ENCODE peak calls at places on chromosome 2, in five cellular contexts. C is activated CD8-positive, alpha-beta T cell treated with anti-CD3 and anti-CD28 coated beads for 36 hours; K is CD4-positive, alpha-beta T cell; Z is neural crest cell; X is GM23338. Q is an unnamed sample.

GRCh38 chr2:1268034-1268433 is 145.2 kb upstream of the TPO start:
- DNase-seq in X (no peak), K (no peak), Z (no peak), C (no peak), Q (no peak)

GRCh38 chr2:67945976-67946375 is 116.8 kb downstream of the C1D start:
- DNase-seq in X (no peak), K (no peak), Z (no peak), C (no peak), Q (no peak)

GRCh38 chr2:158926478-158926948 is 41.9 kb upstream of the TANC1 start:
- DNase-seq in Z (no peak), C (no peak), X (no peak), K (no peak), Q (no peak)

GRCh38 chr2:71675296-71675695 is 221.9 kb downstream of the DYSF start:
- DNase-seq in C (no peak), X (no peak), K (no peak), Z (no peak), Q (no peak)

GRCh38 chr2:39484620-39485495 is 47.8 kb upstream of the MAP4K3 start:
- DNase-seq in Z (no peak), X (no peak), K (no peak), C (no peak), Q (no peak)

GRCh38 chr2:56224316-56224715 is 40.5 kb downstream of the CCDC85A start:
- DNase-seq in X (no peak), C (no peak), Z (no peak), K (no peak), Q (no peak)

GRCh38 chr2:23478087-23478932 is 93.3 kb downstream of the KLHL29 start:
- DNase-seq in Z (no peak), C (no peak), K (no peak), X (peak; percentile 62), Q (no peak)

GRCh38 chr2:30717081-30717650 is 90.1 kb downstream of the CAPN13 start:
- DNase-seq in Z (no peak), X (no peak), K (no peak), C (no peak), Q (no peak)

GRCh38 chr2:229335877-229336346 is 64.8 kb upstream of the PID1 start:
- DNase-seq in Z (no peak), K (no peak), C (no peak), X (no peak), Q (no peak)

GRCh38 chr2:15363142-15363541 is 198.0 kb downstream of the NBAS start:
- DNase-seq in K (no peak), X (no peak), C (no peak), Z (no peak), Q (no peak)

GRCh38 chr2:240647503-240648154 is 22.3 kb downstream of the GPR35 start:
- DNase-seq in C (no peak), K (no peak), Z (no peak), X (no peak), Q (peak; percentile 18)

GRCh38 chr2:147595200-147595599 is 249.6 kb upstream of the ACVR2A start:
- DNase-seq in C (no peak), X (no peak), K (no peak), Z (no peak), Q (no peak)

GRCh38 chr2:216350214-216350789 is 22.0 kb downstream of the MARCHF4 start:
- DNase-seq in Z (no peak), C (peak; percentile 74), K (peak; percentile 12), X (no peak), Q (no peak)

GRCh38 chr2:197706839-197707207 is 1.7 kb downstream of the MARS2 start:
- DNase-seq in Z (no peak), C (no peak), K (no peak), X (no peak), Q (no peak)

GRCh38 chr2:64629329-64629781 is 24.4 kb downstream of the SERTAD2 start:
- DNase-seq in X (no peak), C (no peak), Z (no peak), K (no peak), Q (no peak)

GRCh38 chr2:128685841-128686497 is 367.3 kb upstream of the HS6ST1 start:
- DNase-seq in Z (no peak), K (no peak), X (no peak), C (peak; percentile 5), Q (peak; percentile 3)

GRCh38 chr2:128686498-128686861 is 367.8 kb upstream of the HS6ST1 start:
- DNase-seq in K (no peak), C (peak; percentile 9), Z (no peak), X (no peak), Q (no peak)

GRCh38 chr2:128682266-128682665 is 363.6 kb upstream of the HS6ST1 start:
- DNase-seq in K (no peak), Z (no peak), C (no peak), X (no peak), Q (no peak)

GRCh38 chr2:128684523-128684922 is 365.9 kb upstream of the HS6ST1 start:
- DNase-seq in X (no peak), Z (no peak), C (no peak), K (no peak), Q (no peak)

GRCh38 chr2:128681351-128681906 is 362.8 kb upstream of the HS6ST1 start:
- DNase-seq in Z (no peak), X (peak; percentile 55), C (no peak), K (no peak), Q (no peak)
- TF ChIP-seq CTCF in Z (peak; percentile 12), X (peak; percentile 75), C (no peak), K (no peak), Q (no peak)

DNA sequence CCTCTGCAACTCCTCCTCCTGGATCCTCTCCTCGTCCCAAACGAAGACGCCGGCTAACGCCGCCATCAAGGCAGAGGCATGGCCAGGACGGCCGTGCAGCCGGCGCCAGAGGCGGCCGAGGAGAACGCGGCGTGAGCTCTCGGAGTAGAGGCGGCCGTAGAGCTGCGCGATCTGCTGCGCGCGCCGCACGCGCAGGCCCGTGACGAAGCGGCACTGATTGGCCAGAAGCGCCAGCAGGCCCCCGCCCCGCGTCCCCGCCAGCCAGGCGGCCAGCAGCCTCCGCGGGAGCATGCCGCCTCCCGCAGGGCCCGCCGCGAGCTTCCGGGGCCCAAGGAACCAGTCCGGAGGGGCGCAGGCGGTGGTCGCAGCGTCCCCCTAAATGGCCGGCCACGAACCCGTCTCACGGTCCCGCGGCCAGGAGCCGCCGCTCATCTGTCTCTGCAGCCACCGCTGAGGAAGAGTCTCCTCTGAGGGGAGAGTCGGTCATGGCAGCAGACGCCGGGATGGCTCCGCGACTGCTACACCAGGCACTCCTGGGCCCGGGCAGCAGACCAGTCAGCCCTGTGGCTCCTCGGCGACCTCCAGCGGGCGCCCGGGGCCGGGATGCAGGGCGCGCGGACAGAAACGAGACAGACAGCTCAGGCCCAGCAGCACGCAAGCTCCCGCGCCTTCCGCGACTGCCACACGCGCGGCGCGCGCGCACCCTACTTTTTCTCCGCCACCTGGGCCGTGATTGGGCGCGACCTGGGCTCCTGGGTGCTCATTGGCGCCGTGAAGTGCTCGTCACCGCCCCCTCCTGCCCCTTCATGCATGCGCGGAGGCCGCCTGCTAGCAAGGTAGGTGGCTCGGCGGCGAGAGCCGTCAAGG is at the start of gene STARD7:
- DNase-seq in Z (peak; percentile 98), K (peak; percentile 94), X (peak; percentile 98), C (peak; percentile 99), Q (peak; percentile 95)
- TF ChIP-seq CTCF in Z (peak; percentile 26), K (peak; percentile 17), X (peak; percentile 9), C (no peak), Q (peak; percentile 14)

DNA sequence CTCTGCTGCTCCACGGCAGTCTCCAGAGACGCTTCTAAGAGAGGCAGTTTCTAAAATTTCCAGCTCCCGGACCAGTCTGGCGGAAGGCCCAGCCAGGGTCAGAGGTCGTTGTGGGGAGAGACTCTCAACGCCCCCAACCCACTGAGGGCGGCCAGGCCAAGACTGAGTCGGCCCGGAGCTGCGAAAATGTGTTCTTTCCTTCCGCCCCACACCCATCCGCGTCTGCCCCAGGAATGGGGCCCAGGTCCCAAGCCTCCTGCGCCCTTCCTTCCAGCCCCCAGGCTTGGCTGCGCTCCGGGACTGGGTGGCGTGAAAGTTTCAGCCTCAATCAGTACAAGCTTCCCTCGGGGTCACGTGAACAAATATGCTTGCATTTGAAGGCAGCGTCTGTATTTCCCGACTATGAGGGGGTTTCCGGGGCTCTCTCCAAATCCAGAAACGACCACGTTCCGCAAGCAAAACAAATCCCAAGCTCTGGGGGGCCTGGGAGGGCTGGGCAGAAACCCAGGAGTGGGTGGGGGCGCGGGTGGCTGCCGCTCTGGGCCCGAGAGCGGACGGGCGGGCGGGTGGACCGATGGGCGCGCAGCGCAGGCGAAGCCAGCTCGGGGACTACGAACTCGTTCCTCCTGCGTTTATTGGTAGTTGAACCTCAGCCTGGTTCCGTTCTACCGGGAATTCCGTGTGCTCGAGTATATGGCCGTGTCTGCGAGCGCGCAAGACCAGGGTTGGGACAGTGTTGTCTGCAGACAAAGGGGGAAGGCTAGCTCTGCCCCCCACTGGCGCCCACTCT is 3.3 kb downstream of the HOXD3 start:
- DNase-seq in C (no peak), K (no peak), X (peak; percentile 46), Z (no peak), Q (no peak)
- TF ChIP-seq CTCF in C (no peak), K (no peak), X (no peak), Z (no peak), Q (no peak)

GRCh38 chr2:101697124-101697793 is at the start of gene MAP4K4:
- DNase-seq in X (peak; percentile 83), Z (peak; percentile 61), K (peak; percentile 75), C (peak; percentile 75), Q (peak; percentile 70)
- TF ChIP-seq CTCF in X (peak; percentile 10), Z (peak; percentile 41), K (no peak), C (no peak), Q (no peak)

GRCh38 chr2:54149623-54150501 is 34.4 kb downstream of the ACYP2 start:
- DNase-seq in C (no peak), Z (no peak), X (no peak), K (no peak), Q (no peak)
- TF ChIP-seq CTCF in C (no peak), Z (no peak), X (no peak), K (no peak), Q (no peak)

GRCh38 chr2:27122791-27123190 is 824 bp upstream of the ABHD1 start:
- DNase-seq in Z (no peak), X (no peak), C (no peak), K (no peak), Q (no peak)
- TF ChIP-seq CTCF in Z (no peak), X (no peak), C (no peak), K (no peak), Q (no peak)